ENCODE peak calls at places on chromosomes 7 and 10, in eight cellular contexts. C is effector memory CD4-positive, alpha-beta T cell; K is HCT116; L is left ventricle myocardium inferior; E is upper lobe of right lung; B is CD4-positive, CD25-positive, alpha-beta regulatory T cell; M is adrenal gland; P is ascending aorta. G is an unnamed sample.

GRCh38 chr7:122137291-122138077 is 6.6 kb downstream of the AASS start:
- DNase-seq in C (no peak), K (no peak), L (no peak), E (no peak), B (no peak), M (no peak), P (no peak), G (no peak)

GRCh38 chr7:119270045-119270464 is 1002.9 kb upstream of the KCND2 start:
- DNase-seq in C (no peak), K (peak; percentile 56), L (no peak), E (peak; percentile 59), B (no peak), M (peak; percentile 30), P (no peak), G (no peak)

GRCh38 chr7:97421307-97421905 is 303.9 kb downstream of the SDHAF3 start:
- DNase-seq in C (no peak), K (no peak), L (no peak), E (no peak), B (no peak), M (no peak), P (no peak), G (no peak)

GRCh38 chr7:93327006-93327633 is 95.0 kb downstream of the VPS50 start:
- DNase-seq in C (no peak), K (peak; percentile 15), L (no peak), E (no peak), B (no peak), M (no peak), P (no peak), G (no peak)

GRCh38 chr10:130455791-130456190 is 319.6 kb downstream of the GLRX3 start:
- DNase-seq in C (no peak), K (no peak), L (no peak), E (no peak), B (no peak), M (no peak), P (no peak), G (no peak)

GRCh38 chr7:30923774-30924413 is 12.2 kb downstream of the AQP1 start:
- DNase-seq in C (no peak), K (no peak), L (peak; percentile 6), E (peak; percentile 47), B (no peak), M (no peak), P (no peak), G (no peak)

GRCh38 chr7:2036786-2037185 is 196.0 kb downstream of the MAD1L1 start:
- DNase-seq in C (no peak), K (no peak), L (peak; percentile 3), E (peak; percentile 54), B (no peak), M (no peak), P (peak; percentile 30), G (no peak)

GRCh38 chr7:151063212-151063561 is 3.8 kb downstream of the SLC4A2 start:
- DNase-seq in C (no peak), K (no peak), L (no peak), E (no peak), B (no peak), M (no peak), P (no peak), G (no peak)

GRCh38 chr10:104260775-104261115 is 6.1 kb downstream of the GSTO1 start:
- DNase-seq in C (no peak), K (no peak), L (no peak), E (no peak), B (no peak), M (no peak), P (no peak), G (no peak)

GRCh38 chr10:24453404-24453830 is 244.5 kb downstream of the KIAA1217 start:
- DNase-seq in C (no peak), K (no peak), L (no peak), E (no peak), B (no peak), M (no peak), P (no peak), G (no peak)

GRCh38 chr7:89511900-89512299 is 642.4 kb upstream of the STEAP1 start:
- DNase-seq in C (no peak), K (no peak), L (no peak), E (no peak), B (no peak), M (no peak), P (no peak), G (no peak)

GRCh38 chr10:90742189-90742588 is 115.7 kb downstream of the HTR7 start:
- DNase-seq in C (no peak), K (peak; percentile 16), L (no peak), E (no peak), B (no peak), M (no peak), P (no peak), G (no peak)

GRCh38 chr7:81822811-81823210 is 53.0 kb upstream of the HGF start:
- DNase-seq in C (no peak), K (no peak), L (no peak), E (no peak), B (no peak), M (no peak), P (no peak), G (no peak)

GRCh38 chr10:101574354-101574753 is 13.7 kb downstream of the POLL start:
- DNase-seq in C (no peak), K (no peak), L (no peak), E (peak; percentile 50), B (no peak), M (no peak), P (no peak), G (no peak)

GRCh38 chr7:137579913-137580640 is 236.5 kb upstream of the PTN start:
- DNase-seq in C (no peak), K (no peak), L (no peak), E (no peak), B (no peak), M (no peak), P (no peak), G (no peak)

GRCh38 chr10:23755557-23755956 is 316.7 kb downstream of the OTUD1 start:
- DNase-seq in C (no peak), K (no peak), L (no peak), E (no peak), B (no peak), M (no peak), P (no peak), G (no peak)

GRCh38 chr10:15188629-15189028 is 20.1 kb upstream of the NMT2 start:
- DNase-seq in C (no peak), K (no peak), L (no peak), E (no peak), B (no peak), M (no peak), P (no peak), G (peak; percentile 10)

GRCh38 chr7:6257602-6258001 is 14.8 kb downstream of the CYTH3 start:
- DNase-seq in C (no peak), K (no peak), L (no peak), E (no peak), B (no peak), M (no peak), P (no peak), G (no peak)

GRCh38 chr10:34405611-34406462 is 409.3 kb downstream of the PARD3 start:
- DNase-seq in C (no peak), K (no peak), L (no peak), E (no peak), B (no peak), M (no peak), P (no peak), G (no peak)

GRCh38 chr7:10821156-10821555 is 152.5 kb upstream of the PHF14 start:
- DNase-seq in C (no peak), K (no peak), L (no peak), E (no peak), B (no peak), M (no peak), P (no peak), G (no peak)

GRCh38 chr7:10815546-10815945 is 158.1 kb upstream of the PHF14 start:
- DNase-seq in C (no peak), K (no peak), L (no peak), E (no peak), B (no peak), M (no peak), P (no peak), G (no peak)
- H3K4me1 ChIP-seq in C (no peaks in the 10 kb centered on the region), K (no peaks in the 10 kb centered on the region), L (no peaks in the 10 kb centered on the region), E (no peaks in the 10 kb centered on the region), B (no peaks in the 10 kb centered on the region), M (no peaks in the 10 kb centered on the region), P (no peaks in the 10 kb centered on the region), G (no peaks in the 10 kb centered on the region)

DNA sequence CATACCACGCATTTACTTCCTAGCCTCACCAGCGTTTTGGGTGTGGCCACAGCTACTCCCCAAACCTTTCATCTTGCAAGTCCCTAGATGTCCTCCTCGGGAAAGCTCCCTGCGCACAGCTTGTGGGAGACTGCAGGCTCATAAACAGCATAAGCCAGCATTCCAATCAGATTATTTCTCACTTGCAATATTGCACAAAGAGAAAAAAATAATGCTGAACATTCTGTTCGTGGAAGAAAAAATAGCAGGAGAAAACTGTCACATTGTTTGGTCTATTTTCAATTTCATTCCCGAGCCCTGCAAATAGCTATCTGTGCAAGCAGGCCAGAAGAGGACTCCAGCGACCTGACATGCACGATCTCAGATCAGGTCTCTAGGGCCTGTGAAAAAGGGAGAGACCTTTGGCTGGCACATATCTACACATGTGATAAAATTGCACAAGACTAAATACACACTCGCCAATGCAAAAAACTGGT is 175.6 kb downstream of the PLXNA4 start:
- DNase-seq in C (no peak), K (no peak), L (no peak), E (no peak), B (no peak), M (no peak), P (peak; percentile 75), G (no peak)
- H3K27ac ChIP-seq in C (no peak overlapping the region), K (no peak overlapping the region), L (peak overlapping the region; percentile 83), E (peak overlapping the region; percentile 24), B (no peak overlapping the region), M (peak overlapping the region; percentile 63), P (peak overlapping the region; percentile 12), G (no peak overlapping the region)

GRCh38 chr10:114052255-114052654 is 8.6 kb downstream of the ADRB1 start:
- DNase-seq in C (no peak), K (no peak), L (no peak), E (no peak), B (no peak), M (no peak), P (no peak), G (no peak)
- H3K4me3 ChIP-seq in C (no peak overlapping the region), K (no peak overlapping the region), L (no peak overlapping the region), E (no peak overlapping the region), B (no peak overlapping the region), M (no peak overlapping the region), P (no peak overlapping the region), G (no peak overlapping the region)

GRCh38 chr7:108015740-108016139 is 12.8 kb upstream of the LAMB1 start:
- DNase-seq in C (no peak), K (no peak), L (no peak), E (no peak), B (no peak), M (no peak), P (no peak), G (no peak)

GRCh38 chr7:108016841-108017775 is 14.1 kb upstream of the LAMB1 start:
- DNase-seq in C (no peak), K (peak; percentile 28), L (no peak), E (no peak), B (no peak), M (no peak), P (no peak), G (no peak)

GRCh38 chr7:108014200-108014599 is 11.2 kb upstream of the LAMB1 start:
- DNase-seq in C (no peak), K (no peak), L (no peak), E (no peak), B (no peak), M (no peak), P (no peak), G (no peak)

GRCh38 chr7:108012499-108013430 is 9.8 kb upstream of the LAMB1 start:
- DNase-seq in C (no peak), K (no peak), L (no peak), E (no peak), B (no peak), M (no peak), P (no peak), G (no peak)

GRCh38 chr7:108014747-108015682 is 12.1 kb upstream of the LAMB1 start:
- DNase-seq in C (no peak), K (peak; percentile 32), L (no peak), E (no peak), B (no peak), M (no peak), P (no peak), G (no peak)
- H3K4me1 ChIP-seq in C (no peaks in the 10 kb centered on the region), K (peaks cover 25% of the 10 kb centered on the region), L (peaks cover 37% of the 10 kb centered on the region), E (no peaks in the 10 kb centered on the region), B (no peaks in the 10 kb centered on the region), M (no peaks in the 10 kb centered on the region), P (no peaks in the 10 kb centered on the region), G (no peaks in the 10 kb centered on the region)